ENCODE peak calls at places on chromosomes 2 and 18, in seven cellular contexts. Q, M, J, G, R, F and C are unnamed samples.

GRCh38 chr2:234969329-234970157 is 17.7 kb downstream of the SH3BP4 start:
- DNase-seq in F (no peak), G (no peak), Q (no peak), R (no peak), J (no peak), M (no peak), C (no peak)

GRCh38 chr2:168422584-168422983 is 33.5 kb upstream of the CERS6 start:
- DNase-seq in J (no peak), G (no peak), F (no peak), M (no peak), R (no peak), Q (no peak), C (no peak)

GRCh38 chr2:239394346-239394945 is 6.4 kb downstream of the HDAC4 start:
- DNase-seq in Q (no peak), R (no peak), J (no peak), M (no peak), F (no peak), G (no peak), C (no peak)

GRCh38 chr18:3920832-3921231 is 470.9 kb downstream of the TGIF1 start:
- DNase-seq in R (no peak), G (no peak), J (no peak), F (no peak), M (no peak), Q (no peak), C (no peak)

GRCh38 chr2:232260075-232260474 is 118.5 kb upstream of the ALPP start:
- DNase-seq in G (no peak), Q (no peak), R (no peak), F (no peak), M (peak; percentile 92), J (no peak), C (peak; percentile 40)

GRCh38 chr2:65351948-65352595 is 80.3 kb downstream of the SPRED2 start:
- DNase-seq in R (no peak), F (no peak), J (no peak), Q (no peak), G (no peak), M (no peak), C (no peak)

GRCh38 chr2:86225581-86225980 is 26.3 kb downstream of the MRPL35 start:
- DNase-seq in J (no peak), F (no peak), Q (no peak), M (peak; percentile 12), G (no peak), R (peak; percentile 71), C (no peak)

GRCh38 chr2:199462167-199462976 is 4.6 kb upstream of the SATB2 start:
- DNase-seq in G (no peak), M (no peak), R (no peak), J (no peak), F (no peak), Q (no peak), C (no peak)

GRCh38 chr2:42053791-42054656 is 6.2 kb downstream of the PKDCC start:
- DNase-seq in Q (peak; percentile 55), M (no peak), J (no peak), F (no peak), R (peak; percentile 83), G (no peak), C (no peak)

GRCh38 chr2:70793450-70793849 is 3.0 kb upstream of the FIGLA start:
- DNase-seq in M (no peak), Q (no peak), R (no peak), J (no peak), G (no peak), F (no peak), C (no peak)

GRCh38 chr2:217899231-217900009 is 103.4 kb downstream of the TNS1 start:
- DNase-seq in G (peak; percentile 56), J (peak; percentile 77), Q (peak; percentile 86), F (peak; percentile 77), M (peak; percentile 78), R (peak; percentile 89), C (peak; percentile 73)

GRCh38 chr2:22854588-22854987 is 530.4 kb upstream of the KLHL29 start:
- DNase-seq in J (no peak), M (no peak), R (no peak), Q (no peak), G (no peak), F (no peak), C (no peak)

GRCh38 chr2:189408294-189408693 is 33.0 kb upstream of the WDR75 start:
- DNase-seq in F (no peak), R (no peak), J (no peak), M (no peak), Q (no peak), G (no peak), C (no peak)

GRCh38 chr2:240156435-240157146 is 16.1 kb upstream of the OTOS start:
- DNase-seq in Q (no peak), G (no peak), J (no peak), R (no peak), F (no peak), M (no peak), C (no peak)

GRCh38 chr2:63698825-63699548 is 110.2 kb downstream of the MDH1 start:
- DNase-seq in Q (peak; percentile 72), G (peak; percentile 47), J (no peak), F (peak; percentile 93), M (peak; percentile 70), R (peak; percentile 78), C (peak; percentile 94)

GRCh38 chr18:60981651-60982050 is 351.6 kb upstream of the CDH20 start:
- DNase-seq in Q (no peak), F (no peak), G (no peak), R (no peak), M (no peak), J (no peak), C (no peak)

GRCh38 chr2:45964226-45964841 is 312.9 kb downstream of the PRKCE start:
- DNase-seq in M (peak; percentile 48), J (peak; percentile 80), R (peak; percentile 83), Q (peak; percentile 47), F (peak; percentile 94), G (no peak), C (peak; percentile 99)

GRCh38 chr2:45962522-45962921 is 311.0 kb downstream of the PRKCE start:
- DNase-seq in M (peak; percentile 45), F (peak; percentile 68), J (peak; percentile 33), G (no peak), R (peak; percentile 59), Q (no peak), C (no peak)

GRCh38 chr2:45963816-45964215 is 312.3 kb downstream of the PRKCE start:
- DNase-seq in G (no peak), J (no peak), F (peak; percentile 69), R (no peak), M (no peak), Q (no peak), C (peak; percentile 64)

GRCh38 chr2:45957533-45958227 is 306.2 kb downstream of the PRKCE start:
- DNase-seq in Q (no peak), G (no peak), R (no peak), M (no peak), F (no peak), J (no peak), C (no peak)

DNA sequence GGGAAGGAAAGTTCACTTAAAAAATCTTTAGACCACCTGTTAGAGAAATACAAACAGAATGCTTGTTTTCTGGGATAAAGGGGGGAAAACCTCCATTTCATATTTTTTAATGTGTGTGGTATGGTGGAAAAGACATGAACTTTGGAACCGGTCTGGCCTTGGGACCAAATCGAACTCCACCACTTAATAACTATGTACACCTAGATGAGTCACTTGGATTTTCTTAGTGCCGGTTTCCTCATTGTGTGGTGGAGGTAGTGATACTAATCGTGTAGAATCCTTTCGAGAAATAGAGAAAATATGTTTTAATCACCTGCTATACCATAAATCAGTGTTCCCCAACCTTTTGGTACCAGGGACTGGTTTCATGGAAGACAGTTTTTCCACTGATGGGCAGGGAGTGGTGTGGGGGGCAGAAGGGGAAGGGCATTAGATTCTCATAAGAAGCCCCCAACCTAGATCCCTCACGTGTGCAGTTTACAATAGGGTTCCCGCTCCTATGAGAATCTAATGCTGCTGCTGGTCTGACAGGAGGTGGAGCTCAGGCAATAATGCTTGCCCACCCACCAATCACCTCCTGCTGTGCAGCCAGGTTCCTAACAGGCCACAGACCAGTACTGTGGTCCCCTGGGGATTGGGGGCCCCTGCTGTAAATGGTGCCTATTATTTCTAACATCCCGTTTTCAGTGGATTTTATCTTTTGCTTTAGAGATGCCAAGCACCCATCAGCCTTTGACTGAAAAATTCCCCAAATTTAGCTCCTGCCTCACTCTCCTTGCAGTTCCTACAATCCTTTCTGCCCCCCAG is 308.8 kb downstream of the PRKCE start:
- DNase-seq in Q (peak; percentile 70), M (no peak), J (no peak), R (no peak), F (peak; percentile 56), G (no peak), C (no peak)
- TF ChIP-seq CTCF in Q (no peak), M (no peak), J (no peak), R (no peak), F (no peak), G (no peak), C (no peak)

GRCh38 chr2:35871672-35872071 is 483.9 kb upstream of the CRIM1 start:
- DNase-seq in M (no peak), R (no peak), G (no peak), J (no peak), F (peak; percentile 29), Q (peak; percentile 15), C (no peak)
- TF ChIP-seq CTCF in M (no peak), R (no peak), G (no peak), J (no peak), F (peak; percentile 19), Q (peak; percentile 67), C (no peak)

GRCh38 chr2:12504443-12504842 is 212.3 kb upstream of the TRIB2 start:
- DNase-seq in J (no peak), Q (no peak), R (no peak), M (peak; percentile 31), F (no peak), G (peak; percentile 22), C (no peak)
- TF ChIP-seq CTCF in J (no peak), Q (no peak), R (no peak), M (no peak), F (no peak), G (no peak), C (no peak)

DNA sequence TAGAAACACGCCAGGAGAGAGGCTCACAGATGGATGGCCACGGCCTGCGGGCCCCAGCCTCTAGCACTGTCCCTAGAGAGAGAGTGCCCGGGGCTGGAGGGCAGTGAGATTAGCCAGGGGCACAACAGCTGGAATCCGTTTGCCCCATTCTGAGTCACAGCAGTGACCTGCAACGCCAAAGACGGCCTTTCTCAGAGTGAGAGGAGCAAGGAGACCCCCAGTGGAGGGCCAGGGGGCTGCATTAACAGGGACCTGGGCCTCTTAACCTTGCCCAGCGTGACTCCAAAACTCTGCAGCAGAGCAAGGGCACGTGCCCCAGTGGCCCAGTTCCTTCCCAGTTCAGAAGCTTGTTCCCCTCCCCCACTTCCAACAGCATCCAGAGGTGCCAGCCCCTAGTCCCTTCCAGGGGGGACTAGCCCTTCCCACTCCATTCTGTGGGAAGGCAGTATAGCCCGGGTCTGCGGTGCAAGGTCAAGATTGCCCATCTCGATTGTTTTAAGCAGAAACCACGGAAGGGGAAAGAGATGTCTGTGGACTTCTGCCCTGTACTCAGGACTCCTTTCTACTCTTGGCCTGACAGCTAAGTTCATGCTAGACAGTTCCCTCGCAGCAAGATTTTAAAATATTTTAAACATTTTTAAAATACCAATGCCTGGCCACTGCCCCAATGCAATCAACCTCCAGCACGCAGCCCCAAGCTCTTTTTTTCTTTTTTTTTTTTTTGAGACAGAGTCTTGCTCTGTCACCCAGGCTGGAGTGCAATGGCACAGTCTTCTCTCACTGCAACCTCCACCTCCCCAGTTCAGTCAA is 50.9 kb upstream of the BIN1 start:
- DNase-seq in J (peak; percentile 20), G (peak; percentile 22), Q (peak; percentile 20), F (no peak), R (no peak), M (no peak), C (no peak)
- TF ChIP-seq CTCF in J (no peak), G (peak; percentile 39), Q (peak; percentile 47), F (no peak), R (no peak), M (peak; percentile 70), C (no peak)

GRCh38 chr2:215277942-215278341 is 33.9 kb upstream of the ATIC start:
- DNase-seq in J (no peak), F (peak; percentile 57), G (peak; percentile 81), Q (no peak), R (no peak), M (peak; percentile 23), C (no peak)
- TF ChIP-seq CTCF in J (no peak), F (no peak), G (no peak), Q (no peak), R (no peak), M (no peak), C (no peak)